ENCODE peak calls at places on chromosomes 4 and X, in five cellular contexts. A, V, Y, M and S are unnamed samples.
A peak's percentile ranks its signal among the peaks of the same experiment; 100 is the strongest.

GRCh38 chr4:186906722-186907121 is 183.1 kb upstream of the FAT1 start:
- DNase-seq in A (no peak), V (no peak), Y (no peak), M (no peak), S (no peak)

GRCh38 chr4:97761760-97762512 is 381.3 kb downstream of the STPG2 start:
- DNase-seq in A (no peak), V (no peak), Y (no peak), M (no peak), S (no peak)

GRCh38 chrX:151151668-151152267 is 24.6 kb upstream of the GPR50 start:
- DNase-seq in A (peak; percentile 27), V (peak; percentile 16), Y (no peak), M (peak; percentile 67), S (no peak)

GRCh38 chr4:17630228-17630627 is 15.8 kb downstream of the MED28 start:
- DNase-seq in A (no peak), V (no peak), Y (no peak), M (no peak), S (no peak)

GRCh38 chrX:147173586-147173985 is 359.0 kb upstream of the CXorf51A start:
- DNase-seq in A (no peak), V (no peak), Y (no peak), M (no peak), S (no peak)

GRCh38 chrX:9240956-9241355 is 207.0 kb upstream of the FAM9B start:
- DNase-seq in A (no peak), V (no peak), Y (no peak), M (no peak), S (no peak)

GRCh38 chr4:1242506-1243450 is 6.2 kb downstream of the CTBP1 start:
- DNase-seq in A (no peak), V (no peak), Y (no peak), M (no peak), S (no peak)

GRCh38 chrX:38233891-38234807 is 13.5 kb upstream of the SRPX start:
- DNase-seq in A (no peak), V (no peak), Y (no peak), M (no peak), S (no peak)

GRCh38 chr4:98584265-98584664 is 74.1 kb downstream of the TSPAN5 start:
- DNase-seq in A (no peak), V (no peak), Y (no peak), M (no peak), S (no peak)

GRCh38 chr4:169311643-169312365 is 41.0 kb upstream of the SH3RF1 start:
- DNase-seq in A (no peak), V (no peak), Y (peak; percentile 33), M (peak; percentile 78), S (no peak)

GRCh38 chrX:21738145-21738949 is 19.6 kb downstream of the SMPX start:
- DNase-seq in A (no peak), V (no peak), Y (no peak), M (no peak), S (no peak)

GRCh38 chrX:71183341-71183740 is 38.7 kb downstream of the NLGN3 start:
- DNase-seq in A (no peak), V (no peak), Y (no peak), M (no peak), S (no peak)

GRCh38 chrX:340121-340520 is 21.5 kb upstream of the GTPBP6 start:
- DNase-seq in A (no peak), V (no peak), Y (no peak), M (no peak), S (no peak)

GRCh38 chr4:74473155-74473811 is 28.3 kb downstream of the AREG start:
- DNase-seq in A (no peak), V (no peak), Y (peak; percentile 27), M (peak; percentile 17), S (no peak)

GRCh38 chr4:1192493-1193205 is 20.3 kb upstream of the SPON2 start:
- DNase-seq in A (no peak), V (no peak), Y (peak; percentile 59), M (no peak), S (peak; percentile 27)

GRCh38 chr4:109177411-109177810 is 125.0 kb downstream of the COL25A1 start:
- DNase-seq in A (no peak), V (no peak), Y (no peak), M (no peak), S (no peak)

GRCh38 chrX:152821145-152821765 is 9.3 kb downstream of the CETN2 start:
- DNase-seq in A (no peak), V (no peak), Y (peak; percentile 52), M (peak; percentile 51), S (no peak)

GRCh38 chrX:48920713-48921104 is 1.9 kb upstream of the PIM2 start:
- DNase-seq in A (no peak), V (no peak), Y (no peak), M (no peak), S (no peak)

GRCh38 chrX:143002206-143002605 is 23.5 kb upstream of the SPANXN4 start:
- DNase-seq in A (no peak), V (no peak), Y (no peak), M (no peak), S (no peak)

GRCh38 chrX:120514236-120514635 is 45.1 kb upstream of the LAMP2 start:
- DNase-seq in A (no peak), V (no peak), Y (no peak), M (peak; percentile 14), S (no peak)

GRCh38 chr4:6769984-6770420 is 12.5 kb upstream of the KIAA0232 start:
- DNase-seq in A (no peak), V (no peak), Y (no peak), M (no peak), S (no peak)

GRCh38 chrX:155334486-155335316 is at the start of gene CLIC2:
- DNase-seq in A (no peak), V (no peak), Y (peak; percentile 31), M (peak; percentile 63), S (peak; percentile 28)

GRCh38 chr4:53932784-53933183 is 131.6 kb downstream of the CHIC2 start:
- DNase-seq in A (no peak), V (no peak), Y (no peak), M (no peak), S (no peak)

GRCh38 chr4:113436360-113436759 is 325.2 kb downstream of the CAMK2D start:
- DNase-seq in A (no peak), V (no peak), Y (no peak), M (peak; percentile 94), S (no peak)

GRCh38 chr4:118287691-118288090 is 65.1 kb downstream of the PRSS12 start:
- DNase-seq in A (no peak), V (no peak), Y (no peak), M (no peak), S (no peak)

GRCh38 chr4:173685324-173685723 is 155.3 kb upstream of the HAND2 start:
- DNase-seq in A (no peak), V (no peak), Y (no peak), M (no peak), S (no peak)

GRCh38 chr4:38092701-38093100 is 132.5 kb downstream of the PTTG2 start:
- DNase-seq in A (no peak), V (no peak), Y (no peak), M (no peak), S (no peak)

GRCh38 chr4:120856294-120856693 is 66.2 kb downstream of the PRDM5 start:
- DNase-seq in A (no peak), V (no peak), Y (no peak), M (no peak), S (no peak)

GRCh38 chrX:128365523-128365922 is 313.3 kb upstream of the ACTRT1 start:
- DNase-seq in A (no peak), V (no peak), Y (no peak), M (no peak), S (no peak)

GRCh38 chr4:59571805-59572430 is 1628.2 kb upstream of the ADGRL3 start:
- DNase-seq in A (no peak), V (no peak), Y (no peak), M (no peak), S (no peak)

DNA sequence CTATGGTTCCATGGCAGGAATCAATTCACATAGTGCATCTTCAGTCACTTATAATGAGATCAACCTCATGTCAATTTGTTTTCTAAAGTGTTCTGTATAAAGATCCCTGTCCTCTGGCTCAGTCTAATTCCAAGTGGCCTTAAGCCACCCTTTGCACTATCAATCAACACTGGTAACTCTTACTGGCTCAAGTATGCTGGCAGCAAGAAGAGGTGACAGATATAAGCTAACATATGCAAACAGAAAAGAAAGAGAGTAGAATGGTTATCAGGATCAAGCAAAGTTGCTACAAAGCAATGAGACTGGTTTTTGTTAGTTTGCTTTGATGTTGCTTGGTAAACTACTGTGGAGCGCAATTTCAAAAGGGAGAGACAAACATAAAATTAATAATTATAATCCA is 67.0 kb downstream of the AMMECR1 start:
- DNase-seq in A (no peak), V (no peak), Y (no peak), M (no peak), S (no peak)
- H3K27ac ChIP-seq in A (no peak overlapping the region), V (no peak overlapping the region), Y (no peak overlapping the region), M (no peak overlapping the region), S (no peak overlapping the region)

GRCh38 chr4:80128941-80129340 is 55.9 kb upstream of the ANTXR2 start:
- DNase-seq in A (no peak), V (no peak), Y (no peak), M (no peak), S (no peak)

GRCh38 chr4:80124246-80125211 is 51.5 kb upstream of the ANTXR2 start:
- DNase-seq in A (no peak), V (no peak), Y (no peak), M (no peak), S (no peak)

GRCh38 chr4:80127870-80128419 is 54.9 kb upstream of the ANTXR2 start:
- DNase-seq in A (no peak), V (no peak), Y (no peak), M (no peak), S (no peak)

GRCh38 chr4:80126435-80126834 is 53.4 kb upstream of the ANTXR2 start:
- DNase-seq in A (no peak), V (no peak), Y (no peak), M (no peak), S (no peak)

DNA sequence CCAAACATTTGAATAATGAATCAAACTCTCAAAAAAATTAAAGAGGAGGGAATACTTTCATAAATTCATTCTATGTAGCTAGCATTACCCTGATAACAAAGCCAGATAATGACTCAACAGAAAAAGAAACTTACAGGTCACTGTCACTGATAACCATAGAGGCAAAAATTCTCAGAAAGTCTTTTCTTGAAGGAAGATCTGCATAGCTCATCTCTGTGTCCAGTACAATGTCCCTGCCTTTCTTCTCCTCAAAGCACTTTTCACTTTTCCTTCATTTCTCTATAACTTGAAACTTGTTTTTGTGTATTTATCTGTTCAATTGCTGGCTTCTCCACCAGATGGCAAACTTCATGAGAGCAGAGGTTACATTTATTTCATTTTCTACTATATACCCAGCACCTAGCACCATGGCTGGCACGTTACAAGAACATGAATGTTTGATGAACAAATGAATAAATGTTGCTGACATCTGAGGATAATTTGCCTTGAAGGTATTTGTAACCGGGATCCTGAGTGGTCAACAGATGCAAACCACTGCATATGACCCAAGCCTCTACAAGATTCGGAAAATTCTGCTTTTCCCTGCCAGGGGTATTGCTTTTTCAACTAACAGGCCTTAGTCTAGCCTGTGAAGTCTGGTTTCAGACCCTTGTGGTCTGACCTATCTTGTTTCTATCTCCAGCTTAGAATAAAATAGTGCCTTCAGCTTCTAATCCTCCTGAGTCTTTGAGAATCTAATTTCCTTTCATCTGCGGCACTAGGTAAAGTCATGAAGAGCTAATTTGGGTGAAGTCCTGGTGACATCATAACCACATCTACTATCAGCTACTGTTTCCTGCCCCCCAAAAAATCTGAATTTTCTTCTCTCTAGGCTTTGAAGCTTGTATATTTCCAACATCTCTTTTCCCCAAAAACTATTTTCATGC is 52.5 kb upstream of the ANTXR2 start:
- DNase-seq in A (peak; percentile 63), V (peak; percentile 11), Y (no peak), M (peak; percentile 12), S (no peak)
- H3K27ac ChIP-seq in A (peak overlapping the region; percentile 76), V (peak overlapping the region; percentile 87), Y (no peak overlapping the region), M (no peak overlapping the region), S (no peak overlapping the region)

GRCh38 chr4:123299212-123299651 is 97.4 kb upstream of the SPRY1 start:
- DNase-seq in A (no peak), V (no peak), Y (no peak), M (peak; percentile 65), S (no peak)
- H3K27ac ChIP-seq in A (no peak overlapping the region), V (no peak overlapping the region), Y (no peak overlapping the region), M (no peak overlapping the region), S (no peak overlapping the region)

GRCh38 chr4:78601013-78601412 is 49.4 kb downstream of the ANXA3 start:
- DNase-seq in A (no peak), V (no peak), Y (no peak), M (peak; percentile 14), S (no peak)
- H3K27ac ChIP-seq in A (no peak overlapping the region), V (no peak overlapping the region), Y (no peak overlapping the region), M (no peak overlapping the region), S (no peak overlapping the region)